ENCODE peak calls at places on chromosomes 2 and 18, in ten cellular contexts. U, H, K, J, Y, N, D, B, C and R are unnamed samples. For H3K36me3 and H3K27me3, the result is how much of the 10 kb centered on the place peaks cover.

GRCh38 chr2:20525041-20526035 is 78.5 kb downstream of the RHOB start:
- DNase-seq in U (peak), H (peak), K (peak), J (no peak), Y (peak), N (no peak), D (no peak), B (peak), C (no peak), R (peak)

GRCh38 chr2:237283136-237283928 is 130.6 kb downstream of the COL6A3 start:
- DNase-seq in U (no peak), H (no peak), K (no peak), J (no peak), Y (peak), N (no peak), D (no peak), B (no peak), C (no peak), R (peak)

GRCh38 chr18:26432651-26433424 is 115.5 kb downstream of the KCTD1 start:
- DNase-seq in U (no peak), H (no peak), K (no peak), J (no peak), Y (no peak), N (no peak), D (no peak), B (no peak), C (no peak), R (no peak)

GRCh38 chr18:13809521-13810252 is 14.3 kb upstream of the MC5R start:
- DNase-seq in U (no peak), H (no peak), K (no peak), J (no peak), Y (no peak), N (no peak), D (peak), B (no peak), C (no peak), R (peak)

GRCh38 chr2:6914829-6915228 is 2.4 kb upstream of the RNF144A start:
- DNase-seq in U (no peak), H (no peak), K (no peak), J (no peak), Y (peak), N (no peak), D (no peak), B (no peak), C (no peak), R (peak)

GRCh38 chr2:28896906-28897305 is 2.4 kb downstream of the WDR43 start:
- DNase-seq in U (no peak), H (no peak), K (no peak), J (no peak), Y (peak), N (no peak), D (peak), B (no peak), C (peak), R (peak)

GRCh38 chr2:239440511-239440959 is 39.7 kb upstream of the HDAC4 start:
- DNase-seq in U (no peak), H (no peak), K (no peak), J (peak), Y (no peak), N (no peak), D (peak), B (peak), C (no peak), R (no peak)

GRCh38 chr2:4914551-4914950 is 777.6 kb upstream of the SOX11 start:
- DNase-seq in U (no peak), H (no peak), K (no peak), J (no peak), Y (no peak), N (no peak), D (no peak), B (no peak), C (no peak), R (peak)

GRCh38 chr2:30232801-30233130 is 1.4 kb downstream of the LBH start:
- DNase-seq in U (no peak), H (peak), K (no peak), J (no peak), Y (no peak), N (no peak), D (no peak), B (no peak), C (no peak), R (no peak)

GRCh38 chr2:5691659-5692529 is at the start of gene SOX11:
- DNase-seq in U (no peak), H (no peak), K (no peak), J (peak), Y (peak), N (no peak), D (peak), B (no peak), C (peak), R (no peak)

GRCh38 chr2:33219850-33220275 is 256.6 kb upstream of the RASGRP3 start:
- DNase-seq in U (no peak), H (no peak), K (no peak), J (no peak), Y (peak), N (no peak), D (no peak), B (no peak), C (no peak), R (peak)

GRCh38 chr2:9191044-9191481 is 15.5 kb upstream of the ASAP2 start:
- DNase-seq in U (peak), H (peak), K (peak), J (peak), Y (peak), N (peak), D (peak), B (peak), C (peak), R (no peak)

GRCh38 chr2:68811364-68811763 is 59.8 kb downstream of the BMP10 start:
- DNase-seq in U (no peak), H (peak), K (peak), J (no peak), Y (peak), N (no peak), D (no peak), B (no peak), C (no peak), R (no peak)

GRCh38 chr2:160581448-160581847 is 87.8 kb upstream of the RBMS1 start:
- DNase-seq in U (no peak), H (no peak), K (no peak), J (peak), Y (no peak), N (no peak), D (peak), B (no peak), C (no peak), R (no peak)

GRCh38 chr2:62765619-62766376 is 60.3 kb downstream of the EHBP1 start:
- DNase-seq in U (no peak), H (no peak), K (no peak), J (no peak), Y (peak), N (no peak), D (no peak), B (no peak), C (no peak), R (no peak)

GRCh38 chr2:9347411-9347853 is 75.9 kb downstream of the ITGB1BP1 start:
- DNase-seq in U (peak), H (peak), K (peak), J (no peak), Y (no peak), N (peak), D (no peak), B (peak), C (no peak), R (no peak)

GRCh38 chr2:226707500-226707899 is 92.1 kb downstream of the IRS1 start:
- DNase-seq in U (no peak), H (no peak), K (no peak), J (no peak), Y (peak), N (no peak), D (no peak), B (no peak), C (no peak), R (no peak)

GRCh38 chr2:9560628-9561027 is 5.0 kb upstream of the ADAM17 start:
- DNase-seq in U (no peak), H (no peak), K (no peak), J (no peak), Y (no peak), N (no peak), D (no peak), B (no peak), C (no peak), R (no peak)

GRCh38 chr2:67825476-67825875 is 237.3 kb downstream of the C1D start:
- DNase-seq in U (no peak), H (no peak), K (no peak), J (no peak), Y (peak), N (no peak), D (no peak), B (no peak), C (no peak), R (peak)

GRCh38 chr2:127277028-127277427 is 16.9 kb downstream of the ERCC3 start:
- DNase-seq in U (no peak), H (no peak), K (no peak), J (no peak), Y (peak), N (no peak), D (no peak), B (peak), C (no peak), R (no peak)

GRCh38 chr2:120343433-120344105 is 2.4 kb upstream of the INHBB start:
- DNase-seq in U (peak), H (peak), K (peak), J (peak), Y (peak), N (peak), D (peak), B (peak), C (no peak), R (peak)

GRCh38 chr2:239081046-239081445 is 233.2 kb downstream of the TWIST2 start:
- DNase-seq in U (no peak), H (no peak), K (no peak), J (no peak), Y (no peak), N (no peak), D (no peak), B (no peak), C (no peak), R (no peak)

GRCh38 chr2:179410552-179411356 is 146.1 kb upstream of the SESTD1 start:
- DNase-seq in U (peak), H (no peak), K (no peak), J (peak), Y (peak), N (peak), D (peak), B (peak), C (no peak), R (peak)

GRCh38 chr2:144324446-144325045 is 195.4 kb downstream of the ZEB2 start:
- DNase-seq in U (no peak), H (no peak), K (no peak), J (no peak), Y (no peak), N (no peak), D (no peak), B (no peak), C (no peak), R (peak)

GRCh38 chr2:10538224-10538894 is 90.2 kb upstream of the ODC1 start:
- DNase-seq in U (no peak), H (no peak), K (no peak), J (no peak), Y (peak), N (no peak), D (no peak), B (no peak), C (no peak), R (peak)

GRCh38 chr2:213036836-213037235 is 114.6 kb downstream of the IKZF2 start:
- DNase-seq in U (no peak), H (no peak), K (no peak), J (no peak), Y (peak), N (no peak), D (no peak), B (no peak), C (peak), R (peak)

GRCh38 chr18:70490008-70490933 is 201.4 kb downstream of the SOCS6 start:
- DNase-seq in U (peak), H (no peak), K (no peak), J (peak), Y (peak), N (peak), D (peak), B (no peak), C (no peak), R (peak)

GRCh38 chr18:78733762-78734613 is 245.6 kb upstream of the SALL3 start:
- DNase-seq in U (peak), H (no peak), K (peak), J (no peak), Y (no peak), N (no peak), D (no peak), B (no peak), C (no peak), R (no peak)

GRCh38 chr2:51995293-51995692 is 963.4 kb upstream of the NRXN1 start:
- DNase-seq in U (no peak), H (no peak), K (no peak), J (no peak), Y (peak), N (no peak), D (no peak), B (no peak), C (peak), R (no peak)

GRCh38 chr2:101616411-101616810 is 81.1 kb upstream of the MAP4K4 start:
- DNase-seq in U (peak), H (no peak), K (no peak), J (no peak), Y (peak), N (no peak), D (no peak), B (peak), C (no peak), R (no peak)

GRCh38 chr2:216989335-216990129 is 129.7 kb upstream of the TNP1 start:
- DNase-seq in U (no peak), H (no peak), K (no peak), J (no peak), Y (peak), N (no peak), D (no peak), B (no peak), C (no peak), R (peak)

GRCh38 chr2:171706152-171706803 is 19.0 kb downstream of the DYNC1I2 start:
- DNase-seq in U (no peak), H (no peak), K (no peak), J (peak), Y (peak), N (no peak), D (no peak), B (no peak), C (no peak), R (peak)

GRCh38 chr2:71922501-71923142 is 225.0 kb downstream of the CYP26B1 start:
- DNase-seq in U (no peak), H (no peak), K (no peak), J (no peak), Y (no peak), N (no peak), D (no peak), B (no peak), C (no peak), R (no peak)

GRCh38 chr18:64720781-64721464 is 572.0 kb upstream of the LINC00305 start:
- DNase-seq in U (peak), H (no peak), K (no peak), J (peak), Y (no peak), N (peak), D (no peak), B (no peak), C (no peak), R (no peak)

DNA sequence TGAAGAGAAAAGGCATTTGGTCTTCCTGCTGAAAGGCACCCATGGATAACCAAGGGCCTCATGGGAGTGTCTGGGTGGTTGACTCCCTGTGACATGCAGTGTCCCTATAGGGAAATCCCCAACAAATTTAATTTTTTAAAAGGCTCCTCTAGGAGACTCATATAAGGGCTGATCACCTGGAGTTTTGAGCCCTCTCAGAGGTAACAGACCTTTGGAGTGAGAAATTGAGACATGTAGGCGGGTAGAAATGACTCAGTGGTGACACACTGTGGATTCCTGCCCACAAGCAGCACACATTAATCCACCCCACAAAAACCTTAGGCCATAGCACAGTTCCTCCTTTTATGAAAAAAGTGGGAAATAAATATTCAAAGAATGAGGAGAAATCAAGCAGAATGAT is 557.0 kb upstream of the CNTNAP5 start:
- DNase-seq in U (no peak), H (no peak), K (no peak), J (no peak), Y (no peak), N (no peak), D (no peak), B (no peak), C (no peak), R (peak)
- TF ChIP-seq CTCF in U (no peak), H (no peak), K (no peak), J (peak), Y (no peak), N (no peak), D (no peak), B (no peak), C (no peak), R (no peak)

DNA sequence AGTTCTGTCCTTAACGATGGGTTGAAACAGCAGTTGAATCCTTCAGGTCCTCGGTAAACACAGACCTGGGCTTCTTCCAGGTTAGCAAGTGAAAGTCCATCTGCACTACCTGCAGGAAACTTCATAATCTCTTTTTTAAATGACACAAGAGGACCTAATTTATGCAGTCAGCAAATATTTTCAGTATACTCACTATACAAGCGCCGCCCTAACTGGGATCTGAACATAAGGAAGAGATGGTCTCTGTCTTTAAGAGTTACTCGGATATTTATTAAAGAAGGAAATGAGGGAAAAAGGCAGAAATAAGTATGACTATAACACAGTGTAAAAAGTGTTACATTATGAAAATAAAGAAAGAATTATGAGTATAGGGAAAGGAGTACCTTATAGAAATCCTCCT is 103.3 kb downstream of the NBAS start:
- DNase-seq in U (no peak), H (no peak), K (no peak), J (no peak), Y (no peak), N (no peak), D (no peak), B (no peak), C (no peak), R (no peak)
- H3K36me3 ChIP-seq in U (half or more), H (under half), K (under half), J (under half), Y (under half), N (under half), D (under half), B (under half), C (under half), R (under half)

DNA sequence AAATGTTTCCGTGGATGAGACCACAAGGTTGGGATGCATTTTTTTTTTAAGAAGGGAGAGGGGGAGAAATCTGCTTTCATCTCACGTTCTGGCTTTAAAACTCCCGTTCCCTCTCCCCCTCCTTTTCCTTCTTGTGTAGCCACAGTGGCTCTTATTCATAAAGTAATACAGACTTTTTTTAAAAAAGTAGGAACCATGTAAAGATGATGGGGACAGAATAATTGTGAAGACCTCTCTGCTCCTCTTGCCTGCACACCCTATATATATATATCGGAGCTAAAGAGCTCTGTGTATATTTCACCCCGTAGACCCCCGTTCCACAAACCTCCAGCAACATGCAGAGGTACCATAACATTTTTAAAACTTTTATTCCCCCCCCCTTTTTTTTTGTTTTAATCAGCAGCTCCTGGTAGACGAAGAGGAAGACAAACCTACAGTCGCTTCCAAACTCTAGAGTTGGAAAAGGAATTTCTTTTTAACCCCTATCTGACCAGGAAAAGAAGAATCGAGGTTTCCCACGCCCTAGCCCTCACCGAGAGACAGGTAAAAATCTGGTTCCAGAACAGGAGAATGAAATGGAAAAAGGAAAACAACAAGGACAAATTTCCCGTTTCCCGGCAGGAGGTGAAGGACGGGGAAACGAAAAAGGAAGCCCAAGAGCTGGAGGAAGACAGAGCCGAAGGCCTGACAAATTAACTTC is 1.6 kb downstream of the HOXD8 start:
- DNase-seq in U (no peak), H (no peak), K (no peak), J (no peak), Y (no peak), N (no peak), D (no peak), B (no peak), C (no peak), R (no peak)
- H3K27me3 ChIP-seq in U (half or more), H (under half), K (under half), J (half or more), Y (half or more), N (half or more), D (half or more), B (half or more), C (under half), R (half or more)

DNA sequence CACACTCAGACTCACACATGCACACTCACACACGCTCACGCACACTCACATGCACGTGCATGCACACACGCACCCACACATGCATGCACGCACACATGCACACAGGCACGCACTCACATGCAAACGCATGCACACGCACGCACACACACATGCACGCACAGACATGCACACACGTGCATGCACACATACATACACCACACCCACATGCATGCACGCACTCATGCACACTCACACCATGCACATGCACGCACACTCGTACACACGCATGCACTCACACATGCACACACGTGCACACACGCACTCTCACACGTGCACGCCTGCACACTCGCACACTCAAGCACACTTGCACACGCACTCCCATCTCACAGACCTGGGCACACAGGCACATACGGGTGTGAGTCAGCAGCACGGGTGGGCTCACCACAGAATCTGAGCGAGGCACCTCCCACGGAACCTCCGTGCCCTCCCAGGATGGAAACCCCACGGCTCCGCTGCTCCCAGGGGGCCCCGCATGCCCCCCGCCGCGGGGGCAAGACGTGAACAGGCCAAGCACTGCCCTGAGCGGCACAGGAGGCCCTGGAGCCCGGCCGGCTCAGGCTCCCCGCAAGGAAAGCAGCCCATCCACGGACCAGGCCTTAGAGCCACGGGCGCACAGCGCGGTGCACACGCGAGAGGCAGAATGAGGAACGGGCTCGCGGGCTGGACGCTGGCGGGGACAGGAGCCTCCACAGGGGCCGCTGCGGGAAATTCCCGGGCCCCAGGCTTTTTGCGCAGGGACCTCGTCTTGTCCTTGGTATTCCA is 8.4 kb upstream of the KCNG2 start:
- DNase-seq in U (no peak), H (no peak), K (peak), J (no peak), Y (no peak), N (no peak), D (no peak), B (no peak), C (no peak), R (no peak)
- TF ChIP-seq CTCF in U (no peak), H (no peak), K (no peak), J (no peak), Y (no peak), N (no peak), D (no peak), B (no peak), C (no peak), R (no peak)